ENCODE peak calls at places on chromosomes 12 and 14, in six cellular contexts. Z is lower lobe of right lung; H is CD4-positive, alpha-beta memory T cell; M is CD8-positive, alpha-beta memory T cell; A is stomach; F is CD8-positive, alpha-beta T cell. E is an unnamed sample.
A peak's percentile ranks its signal among the peaks of the same experiment; 100 is the strongest.

GRCh38 chr12:105214141-105214540 is 21.8 kb downstream of the APPL2 start:
- DNase-seq in Z (no peak), H (no peak), M (no peak), A (no peak), F (no peak), E (no peak)

GRCh38 chr12:91901675-91902074 is 244.0 kb downstream of the BTG1 start:
- DNase-seq in Z (no peak), H (no peak), M (no peak), A (no peak), F (no peak), E (no peak)

GRCh38 chr14:21997300-21997699 is 323.7 kb upstream of the OR4E1 start:
- DNase-seq in Z (no peak), H (peak; percentile 33), M (peak; percentile 57), A (no peak), F (peak; percentile 52), E (peak; percentile 57)

GRCh38 chr14:103684871-103685270 is 30.4 kb downstream of the XRCC3 start:
- DNase-seq in Z (no peak), H (no peak), M (no peak), A (no peak), F (no peak), E (no peak)

GRCh38 chr14:102777711-102778615 is 714 bp downstream of the TRAF3 start:
- DNase-seq in Z (peak; percentile 58), H (peak; percentile 51), M (peak; percentile 52), A (no peak), F (no peak), E (peak; percentile 80)

GRCh38 chr12:94285954-94286579 is 137.7 kb downstream of the PLXNC1 start:
- DNase-seq in Z (no peak), H (no peak), M (no peak), A (no peak), F (no peak), E (no peak)

GRCh38 chr12:2339022-2339431 is 286.2 kb downstream of the CACNA1C start:
- DNase-seq in Z (no peak), H (no peak), M (no peak), A (no peak), F (no peak), E (no peak)

GRCh38 chr12:106097011-106097410 is 41.7 kb downstream of the NUAK1 start:
- DNase-seq in Z (no peak), H (no peak), M (no peak), A (no peak), F (no peak), E (no peak)

GRCh38 chr12:113854385-113855136 is 111.6 kb downstream of the RBM19 start:
- DNase-seq in Z (no peak), H (no peak), M (no peak), A (no peak), F (no peak), E (no peak)

GRCh38 chr12:68111995-68112394 is 47.5 kb downstream of the IFNG start:
- DNase-seq in Z (no peak), H (no peak), M (no peak), A (no peak), F (no peak), E (no peak)

GRCh38 chr12:77754086-77754485 is 76.6 kb upstream of the NAV3 start:
- DNase-seq in Z (no peak), H (no peak), M (no peak), A (no peak), F (no peak), E (no peak)

GRCh38 chr12:96378319-96378718 is 21.9 kb downstream of the CDK17 start:
- DNase-seq in Z (no peak), H (no peak), M (no peak), A (no peak), F (no peak), E (no peak)

GRCh38 chr12:32265920-32266319 is 133.4 kb upstream of the FGD4 start:
- DNase-seq in Z (no peak), H (no peak), M (no peak), A (no peak), F (no peak), E (no peak)

GRCh38 chr12:112013601-112014402 is 576 bp downstream of the ERP29 start:
- DNase-seq in Z (peak; percentile 81), H (peak; percentile 71), M (peak; percentile 79), A (peak; percentile 73), F (peak; percentile 72), E (peak; percentile 70)

GRCh38 chr12:98803468-98804209 is 158.5 kb downstream of the APAF1 start:
- DNase-seq in Z (no peak), H (no peak), M (no peak), A (no peak), F (no peak), E (no peak)

GRCh38 chr14:30193056-30193455 is 265.4 kb upstream of the PRKD1 start:
- DNase-seq in Z (no peak), H (no peak), M (no peak), A (no peak), F (no peak), E (no peak)

GRCh38 chr14:65414961-65415589 is 2.5 kb downstream of the FUT8 start:
- DNase-seq in Z (no peak), H (peak; percentile 35), M (no peak), A (no peak), F (no peak), E (peak; percentile 12)

GRCh38 chr14:84546236-84546635 is 983.7 kb upstream of the FLRT2 start:
- DNase-seq in Z (no peak), H (no peak), M (no peak), A (no peak), F (no peak), E (no peak)

GRCh38 chr14:70073924-70074566 is 114.7 kb downstream of the SLC8A3 start:
- DNase-seq in Z (peak; percentile 73), H (no peak), M (no peak), A (peak; percentile 80), F (no peak), E (peak; percentile 74)

DNA sequence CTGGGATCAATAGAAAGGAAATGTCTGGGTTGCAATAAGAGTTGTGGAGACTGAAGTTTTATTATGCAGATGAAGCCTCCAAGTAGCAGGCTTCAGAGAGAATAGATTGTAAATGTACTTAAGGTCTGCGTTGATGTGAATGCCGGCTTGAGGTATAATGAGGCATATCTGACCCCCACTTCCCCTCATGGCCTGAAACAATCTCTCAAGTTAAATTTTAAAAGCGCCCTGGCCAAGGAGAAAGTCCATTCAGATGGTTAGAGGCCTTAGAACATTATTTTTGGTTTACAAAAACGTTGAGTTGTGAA is 28.3 kb upstream of the HIGD1C start:
- DNase-seq in Z (no peak), H (no peak), M (no peak), A (no peak), F (no peak), E (no peak)
- H3K4me3 ChIP-seq in Z (peak overlapping the region; percentile 84), H (no peak overlapping the region), M (peak overlapping the region; percentile 42), A (peak overlapping the region; percentile 82), F (peak overlapping the region; percentile 40), E (no peak overlapping the region)

GRCh38 chr12:123153906-123154305 is 3.0 kb upstream of the PITPNM2 start:
- DNase-seq in Z (no peak), H (no peak), M (no peak), A (no peak), F (no peak), E (peak; percentile 79)
- H3K27me3 ChIP-seq in Z (no peaks in the 10 kb centered on the region), H (no peaks in the 10 kb centered on the region), M (no peaks in the 10 kb centered on the region), A (no peaks in the 10 kb centered on the region), F (no peaks in the 10 kb centered on the region), E (peaks cover 25% of the 10 kb centered on the region)

GRCh38 chr12:897386-897785 is 52.1 kb downstream of the RAD52 start:
- DNase-seq in Z (no peak), H (no peak), M (no peak), A (no peak), F (no peak), E (no peak)
- H3K36me3 ChIP-seq in Z (peaks cover 99% of the 10 kb centered on the region), H (peaks cover 55% of the 10 kb centered on the region), M (peaks cover 57% of the 10 kb centered on the region), A (peaks cover 100% of the 10 kb centered on the region), F (peaks cover 47% of the 10 kb centered on the region), E (peaks cover 30% of the 10 kb centered on the region)

GRCh38 chr12:120497524-120498150 is 1.7 kb downstream of the DYNLL1 start:
- DNase-seq in Z (no peak), H (no peak), M (no peak), A (no peak), F (no peak), E (no peak)
- H3K4me3 ChIP-seq in Z (peak overlapping the region; percentile 93), H (peak overlapping the region; percentile 94), M (peak overlapping the region; percentile 87), A (peak overlapping the region; percentile 93), F (peak overlapping the region; percentile 96), E (peak overlapping the region; percentile 90)

GRCh38 chr12:85530486-85530885 is 250.5 kb downstream of the ALX1 start:
- DNase-seq in Z (no peak), H (no peak), M (no peak), A (no peak), F (no peak), E (no peak)

GRCh38 chr12:85527192-85527591 is 247.2 kb downstream of the ALX1 start:
- DNase-seq in Z (no peak), H (no peak), M (no peak), A (no peak), F (no peak), E (no peak)

GRCh38 chr12:85529896-85530295 is 249.9 kb downstream of the ALX1 start:
- DNase-seq in Z (no peak), H (no peak), M (no peak), A (no peak), F (no peak), E (no peak)

DNA sequence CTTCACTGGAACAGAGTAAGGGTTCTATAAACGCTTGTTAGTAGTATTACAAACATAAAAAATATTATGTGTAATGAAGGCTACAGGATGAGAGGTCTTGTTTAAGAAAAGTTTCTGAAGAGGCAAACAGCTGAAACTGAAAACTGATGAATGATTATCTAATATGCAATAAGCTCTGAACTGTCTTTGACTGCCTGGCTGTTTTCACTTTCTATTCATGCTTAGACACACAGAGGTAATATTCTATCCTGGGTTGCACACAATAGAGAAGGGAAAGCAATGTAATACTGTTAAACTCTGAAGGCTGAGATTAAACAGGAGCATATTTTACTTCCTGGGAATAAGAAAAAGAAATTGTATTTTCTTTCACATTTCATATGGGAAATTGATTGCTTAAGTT is 251.3 kb downstream of the ALX1 start:
- DNase-seq in Z (no peak), H (no peak), M (no peak), A (no peak), F (no peak), E (no peak)
- H3K27me3 ChIP-seq in Z (no peaks in the 10 kb centered on the region), H (no peaks in the 10 kb centered on the region), M (no peaks in the 10 kb centered on the region), A (no peaks in the 10 kb centered on the region), F (no peaks in the 10 kb centered on the region), E (no peaks in the 10 kb centered on the region)